ENCODE peak calls at places on chromosome 1, in eight cellular contexts. B is GM20000, A is activated B cell treated with CpG ODN at 0.5 μM for 24 hours, V is type B pancreatic cell, J is osteocyte, C is fibroblast of villous mesenchyme, R is testis, Q is IMR-90. K is an unnamed sample.

GRCh38 chr1:198157847-198158765 is 1.3 kb downstream of the NEK7 start:
- DNase-seq in B (peak), A (no peak), V (no peak), J (no peak), C (peak), R (peak), Q (peak), K (no peak)

GRCh38 chr1:220631238-220631842 is 58.8 kb upstream of the C1orf115 start:
- DNase-seq in B (no peak), A (no peak), V (no peak), J (no peak), C (no peak), R (no peak), Q (no peak), K (no peak)

GRCh38 chr1:203144661-203145060 is 17.1 kb downstream of the ADORA1 start:
- DNase-seq in B (no peak), A (no peak), V (no peak), J (no peak), C (no peak), R (peak), Q (peak), K (no peak)

GRCh38 chr1:151807131-151807530 is 1.9 kb upstream of the LINGO4 start:
- DNase-seq in B (no peak), A (no peak), V (no peak), J (peak), C (no peak), R (no peak), Q (no peak), K (no peak)

GRCh38 chr1:235601087-235601486 is 48.5 kb downstream of the GNG4 start:
- DNase-seq in B (no peak), A (no peak), V (no peak), J (no peak), C (peak), R (peak), Q (no peak), K (no peak)

GRCh38 chr1:51569284-51570062 is 47.4 kb upstream of the OSBPL9 start:
- DNase-seq in B (peak), A (no peak), V (no peak), J (no peak), C (peak), R (peak), Q (peak), K (peak)

GRCh38 chr1:6235302-6235680 is 473 bp downstream of the ICMT start:
- DNase-seq in B (no peak), A (no peak), V (no peak), J (no peak), C (no peak), R (no peak), Q (no peak), K (peak)

GRCh38 chr1:177368255-177368654 is 197.5 kb downstream of the BRINP2 start:
- DNase-seq in B (no peak), A (no peak), V (no peak), J (no peak), C (no peak), R (no peak), Q (no peak), K (no peak)

GRCh38 chr1:119739150-119739549 is 27.4 kb downstream of the PHGDH start:
- DNase-seq in B (no peak), A (no peak), V (no peak), J (no peak), C (no peak), R (peak), Q (no peak), K (no peak)

GRCh38 chr1:173118404-173118803 is 67.7 kb upstream of the TNFSF18 start:
- DNase-seq in B (no peak), A (no peak), V (no peak), J (no peak), C (no peak), R (no peak), Q (no peak), K (no peak)

GRCh38 chr1:234538062-234538731 is 59.2 kb upstream of the TARBP1 start:
- DNase-seq in B (no peak), A (no peak), V (no peak), J (no peak), C (no peak), R (no peak), Q (no peak), K (no peak)

GRCh38 chr1:40258445-40258769 is 371 bp downstream of the ZMPSTE24 start:
- DNase-seq in B (no peak), A (no peak), V (no peak), J (no peak), C (peak), R (no peak), Q (peak), K (no peak)

GRCh38 chr1:19348441-19349198 is 36.5 kb downstream of the SLC66A1 start:
- DNase-seq in B (no peak), A (no peak), V (no peak), J (no peak), C (no peak), R (no peak), Q (no peak), K (no peak)

GRCh38 chr1:147545133-147545532 is 3.8 kb downstream of the BCL9 start:
- DNase-seq in B (no peak), A (peak), V (no peak), J (no peak), C (no peak), R (no peak), Q (peak), K (peak)

GRCh38 chr1:155070392-155070700 is 6.8 kb downstream of the EFNA4 start:
- DNase-seq in B (no peak), A (no peak), V (no peak), J (no peak), C (no peak), R (no peak), Q (no peak), K (no peak)

GRCh38 chr1:153944005-153944821 is 2.3 kb downstream of the DENND4B start:
- DNase-seq in B (no peak), A (no peak), V (no peak), J (no peak), C (no peak), R (no peak), Q (no peak), K (no peak)

GRCh38 chr1:31595836-31596736 is 19.8 kb downstream of the TINAGL1 start:
- DNase-seq in B (no peak), A (no peak), V (peak), J (no peak), C (no peak), R (no peak), Q (no peak), K (no peak)

GRCh38 chr1:77279929-77280328 is 1.9 kb upstream of the AK5 start:
- DNase-seq in B (no peak), A (no peak), V (no peak), J (no peak), C (no peak), R (no peak), Q (no peak), K (no peak)

GRCh38 chr1:6612641-6613360 is 730 bp upstream of the PHF13 start:
- DNase-seq in B (no peak), A (no peak), V (no peak), J (no peak), C (peak), R (peak), Q (peak), K (no peak)

GRCh38 chr1:200247513-200247912 is 162.3 kb downstream of the ZNF281 start:
- DNase-seq in B (no peak), A (no peak), V (no peak), J (no peak), C (no peak), R (no peak), Q (no peak), K (no peak)

GRCh38 chr1:62746086-62746808 is 37.7 kb upstream of the ATG4C start:
- DNase-seq in B (peak), A (no peak), V (no peak), J (no peak), C (peak), R (no peak), Q (peak), K (peak)

GRCh38 chr1:97044159-97044760 is 322.7 kb downstream of the PTBP2 start:
- DNase-seq in B (no peak), A (no peak), V (no peak), J (no peak), C (no peak), R (no peak), Q (no peak), K (no peak)

GRCh38 chr1:17360272-17360956 is 11.6 kb upstream of the PADI6 start:
- DNase-seq in B (no peak), A (no peak), V (no peak), J (no peak), C (no peak), R (no peak), Q (no peak), K (no peak)

GRCh38 chr1:228758451-228758850 is 23.2 kb downstream of the RHOU start:
- DNase-seq in B (no peak), A (no peak), V (no peak), J (no peak), C (no peak), R (no peak), Q (no peak), K (no peak)
- TF ChIP-seq CTCF in B (no peak), A (no peak), V (no peak), J (no peak), C (no peak), R (no peak), Q (no peak), K (no peak)

DNA sequence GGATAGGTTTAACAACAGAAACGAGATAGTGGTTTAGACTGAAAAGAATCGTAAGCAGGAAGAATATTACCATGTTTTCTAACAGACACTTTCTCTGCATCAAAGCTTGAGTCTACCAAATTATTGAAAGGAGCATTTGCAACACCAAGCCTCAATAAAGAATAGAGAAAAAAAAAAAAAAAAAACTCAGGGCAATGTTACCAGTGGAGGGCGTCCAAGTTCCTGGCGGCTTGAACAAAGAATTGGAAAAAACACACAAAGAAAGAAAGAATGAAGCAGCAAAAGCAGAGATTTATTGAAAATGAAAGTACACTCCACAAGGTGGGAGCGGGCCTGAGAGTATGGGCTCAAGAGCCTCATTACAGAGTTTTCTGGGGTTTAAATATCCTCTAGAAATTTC is 686.5 kb upstream of the ADGRL2 start:
- DNase-seq in B (no peak), A (no peak), V (no peak), J (no peak), C (no peak), R (no peak), Q (no peak), K (no peak)
- TF ChIP-seq CTCF in B (no peak), A (no peak), V (peak), J (no peak), C (no peak), R (no peak), Q (peak), K (no peak)

DNA sequence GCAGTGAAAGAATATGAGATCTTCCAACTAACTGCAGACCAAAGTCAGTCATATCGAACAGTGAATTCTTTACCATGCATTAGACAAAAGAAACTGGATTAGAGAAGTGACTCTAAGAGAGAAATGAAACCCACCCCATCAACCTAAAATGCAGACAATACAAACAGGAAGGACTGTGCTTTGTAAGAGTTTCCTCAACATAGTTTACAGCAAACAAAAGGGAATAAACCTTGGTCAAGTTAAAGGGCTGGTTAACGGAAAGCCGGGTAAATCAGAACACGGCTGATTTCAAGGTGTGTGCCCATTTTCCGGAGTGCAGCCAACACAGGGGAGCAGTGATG is 39.2 kb downstream of the SIPA1L2 start:
- DNase-seq in B (peak), A (no peak), V (no peak), J (no peak), C (no peak), R (no peak), Q (no peak), K (no peak)
- TF ChIP-seq CTCF in B (no peak), A (no peak), V (no peak), J (no peak), C (no peak), R (no peak), Q (no peak), K (no peak)

GRCh38 chr1:86356247-86356646 is 39.9 kb downstream of the ODF2L start:
- DNase-seq in B (no peak), A (no peak), V (no peak), J (no peak), C (no peak), R (no peak), Q (peak), K (no peak)
- TF ChIP-seq CTCF in B (peak), A (no peak), V (no peak), J (peak), C (peak), R (no peak), Q (peak), K (peak)

DNA sequence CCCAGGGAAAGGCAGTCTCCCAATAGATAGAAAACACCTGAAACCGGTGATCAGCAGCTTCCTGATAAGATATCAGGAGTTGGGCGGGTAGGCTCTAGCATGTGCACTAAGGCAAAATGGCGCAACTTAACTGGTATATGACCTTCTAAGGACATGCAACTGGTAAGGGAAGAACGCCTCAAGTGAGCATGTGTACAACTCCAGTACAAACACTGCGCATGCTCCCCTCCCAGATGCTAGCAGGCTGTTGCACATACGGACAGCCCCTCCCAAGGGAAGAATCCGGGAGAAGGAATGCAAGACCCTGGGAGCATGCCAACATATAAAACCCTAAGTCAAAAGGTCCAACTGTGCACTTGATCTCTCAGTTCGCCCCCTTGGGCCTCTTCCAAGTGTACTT is 110.7 kb downstream of the TSEN15 start:
- DNase-seq in B (no peak), A (no peak), V (no peak), J (no peak), C (no peak), R (peak), Q (no peak), K (no peak)
- TF ChIP-seq CTCF in B (no peak), A (no peak), V (no peak), J (no peak), C (no peak), R (no peak), Q (no peak), K (no peak)

GRCh38 chr1:201599548-201599947 is 60.6 kb downstream of the NAV1 start:
- DNase-seq in B (no peak), A (no peak), V (no peak), J (no peak), C (peak), R (no peak), Q (no peak), K (no peak)

GRCh38 chr1:201598396-201598795 is 59.5 kb downstream of the NAV1 start:
- DNase-seq in B (no peak), A (no peak), V (no peak), J (no peak), C (no peak), R (no peak), Q (no peak), K (no peak)

GRCh38 chr1:201596101-201596868 is 57.4 kb downstream of the NAV1 start:
- DNase-seq in B (no peak), A (no peak), V (no peak), J (no peak), C (no peak), R (no peak), Q (no peak), K (no peak)

GRCh38 chr1:201598973-201599372 is 60.0 kb downstream of the NAV1 start:
- DNase-seq in B (no peak), A (no peak), V (no peak), J (no peak), C (no peak), R (peak), Q (no peak), K (no peak)

DNA sequence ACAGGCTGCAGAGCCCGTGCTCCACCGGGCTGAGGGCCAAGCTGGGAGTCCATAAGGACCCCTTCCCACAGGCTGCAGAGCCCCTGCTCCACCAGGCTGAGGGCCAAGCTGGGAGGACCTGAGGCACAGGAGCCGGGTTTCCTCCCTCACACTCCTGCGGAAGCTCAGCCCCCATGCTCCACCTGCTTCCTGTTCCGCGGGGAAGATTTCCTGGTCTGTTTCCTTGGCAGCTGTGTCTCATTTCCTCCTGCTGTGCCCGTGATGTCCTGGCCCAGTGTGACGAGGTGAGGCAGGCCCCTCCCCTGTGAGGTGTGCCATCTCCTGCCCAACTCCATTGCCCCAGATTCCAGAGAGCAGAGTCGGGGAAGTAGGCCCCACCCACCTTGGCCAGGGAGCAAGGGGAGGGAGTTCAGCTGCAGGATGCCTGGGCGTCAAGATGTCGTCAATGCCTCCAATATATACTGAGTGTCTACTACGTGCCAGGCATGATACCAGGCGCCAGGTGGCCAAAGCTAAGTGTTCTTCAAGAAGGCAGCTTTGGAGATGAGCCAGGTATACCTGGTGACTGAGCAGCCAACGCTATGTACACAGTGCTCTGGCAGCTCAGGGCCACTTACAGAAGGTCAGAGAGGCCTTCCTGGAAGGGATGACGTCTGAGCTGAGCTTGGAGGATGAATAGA is 58.8 kb downstream of the NAV1 start:
- DNase-seq in B (no peak), A (no peak), V (no peak), J (no peak), C (no peak), R (no peak), Q (no peak), K (no peak)
- TF ChIP-seq CTCF in B (no peak), A (no peak), V (no peak), J (no peak), C (no peak), R (no peak), Q (no peak), K (no peak)

GRCh38 chr1:11158291-11158690 is 30.9 kb upstream of the ANGPTL7 start:
- DNase-seq in B (no peak), A (no peak), V (no peak), J (no peak), C (no peak), R (no peak), Q (no peak), K (no peak)
- TF ChIP-seq CTCF in B (no peak), A (no peak), V (no peak), J (no peak), C (no peak), R (no peak), Q (no peak), K (no peak)

GRCh38 chr1:180070286-180070685 is 84.4 kb upstream of the QSOX1 start:
- DNase-seq in B (no peak), A (no peak), V (no peak), J (no peak), C (no peak), R (no peak), Q (no peak), K (no peak)
- TF ChIP-seq CTCF in B (no peak), A (no peak), V (no peak), J (no peak), C (no peak), R (no peak), Q (no peak), K (no peak)

GRCh38 chr1:185652348-185652747 is 81.8 kb upstream of the HMCN1 start:
- DNase-seq in B (no peak), A (no peak), V (no peak), J (no peak), C (no peak), R (no peak), Q (no peak), K (no peak)
- TF ChIP-seq CTCF in B (no peak), A (no peak), V (no peak), J (peak), C (no peak), R (no peak), Q (no peak), K (peak)

GRCh38 chr1:207908112-207908734 is 2.7 kb downstream of the CD34 start:
- DNase-seq in B (no peak), A (no peak), V (no peak), J (no peak), C (no peak), R (peak), Q (no peak), K (no peak)
- TF ChIP-seq CTCF in B (no peak), A (no peak), V (no peak), J (no peak), C (no peak), R (no peak), Q (no peak), K (no peak)